ENCODE peak calls at places on chromosomes 1 and 21, in seven cellular contexts. P is body of pancreas; D is uterus; F is lower lobe of right lung; U is heart right ventricle; N is Peyer's patch; K is CD4-positive, CD25-positive, alpha-beta regulatory T cell. E is an unnamed sample. For H3K9me3, the result is how much of the 10 kb centered on the place peaks cover.

GRCh38 chr21:42887321-42887720 is 5.8 kb upstream of the NDUFV3 start:
- DNase-seq in P (no peak), D (no peak), F (peak), U (no peak), N (no peak), K (no peak), E (no peak)

GRCh38 chr1:94819584-94819944 is 593 bp upstream of the SLC44A3 start:
- DNase-seq in P (no peak), D (no peak), F (no peak), U (no peak), N (no peak), K (no peak), E (no peak)

GRCh38 chr1:234610061-234610581 is at the start of gene IRF2BP2:
- DNase-seq in P (peak), D (peak), F (peak), U (peak), N (peak), K (peak), E (peak)

GRCh38 chr21:37566790-37567725 is 200.5 kb downstream of the DYRK1A start:
- DNase-seq in P (no peak), D (no peak), F (no peak), U (no peak), N (no peak), K (no peak), E (no peak)

GRCh38 chr1:225454067-225454618 is 26.3 kb upstream of the LBR start:
- DNase-seq in P (no peak), D (no peak), F (no peak), U (no peak), N (peak), K (no peak), E (no peak)

GRCh38 chr1:204584699-204585372 is 68.6 kb downstream of the MDM4 start:
- DNase-seq in P (no peak), D (no peak), F (no peak), U (no peak), N (peak), K (no peak), E (no peak)

GRCh38 chr1:77673716-77674355 is 8.6 kb downstream of the ZZZ3 start:
- DNase-seq in P (no peak), D (no peak), F (no peak), U (no peak), N (no peak), K (no peak), E (no peak)

GRCh38 chr1:204123376-204123775 is 28.5 kb downstream of the ETNK2 start:
- DNase-seq in P (no peak), D (no peak), F (no peak), U (no peak), N (no peak), K (no peak), E (no peak)

GRCh38 chr21:33478858-33479678 is 706 bp downstream of the TMEM50B start:
- DNase-seq in P (no peak), D (peak), F (peak), U (peak), N (peak), K (peak), E (peak)

GRCh38 chr1:88168126-88168525 is 515.9 kb upstream of the PKN2 start:
- DNase-seq in P (no peak), D (no peak), F (no peak), U (no peak), N (no peak), K (no peak), E (no peak)

GRCh38 chr1:228081578-228082259 is 789 bp upstream of the ARF1 start:
- DNase-seq in P (no peak), D (no peak), F (peak), U (no peak), N (no peak), K (no peak), E (no peak)

GRCh38 chr1:21434394-21434793 is 5.5 kb upstream of the NBPF3 start:
- DNase-seq in P (no peak), D (no peak), F (no peak), U (no peak), N (no peak), K (no peak), E (no peak)

GRCh38 chr1:159473335-159473734 is 33.8 kb downstream of the OR10J1 start:
- DNase-seq in P (no peak), D (no peak), F (no peak), U (no peak), N (no peak), K (no peak), E (no peak)

GRCh38 chr1:159469921-159470595 is 30.5 kb downstream of the OR10J1 start:
- DNase-seq in P (no peak), D (no peak), F (no peak), U (no peak), N (no peak), K (no peak), E (no peak)

DNA sequence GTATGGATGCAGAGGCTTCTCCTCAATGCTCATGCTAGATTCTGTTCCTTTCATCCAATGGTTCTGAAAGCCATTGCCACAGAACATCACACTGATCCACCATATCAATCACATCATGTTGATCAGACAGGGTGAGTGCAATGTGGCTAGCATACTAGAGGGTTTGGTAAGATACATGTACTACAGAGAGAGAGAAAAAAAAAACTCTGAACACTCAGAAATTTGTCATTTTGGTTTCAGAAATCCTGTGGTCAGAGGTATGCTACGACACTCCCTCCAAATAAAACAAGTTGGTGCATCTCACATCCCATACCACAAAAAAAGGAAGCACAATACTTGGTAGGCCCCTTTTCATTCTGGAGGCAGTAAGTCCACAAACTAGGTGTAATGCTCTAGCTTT is 35.4 kb downstream of the OR10J1 start:
- DNase-seq in P (no peak), D (no peak), F (no peak), U (no peak), N (no peak), K (no peak), E (no peak)
- H3K9me3 ChIP-seq in P (under half), D (under half), F (under half), U (under half), N (under half), K (under half), E (under half)

DNA sequence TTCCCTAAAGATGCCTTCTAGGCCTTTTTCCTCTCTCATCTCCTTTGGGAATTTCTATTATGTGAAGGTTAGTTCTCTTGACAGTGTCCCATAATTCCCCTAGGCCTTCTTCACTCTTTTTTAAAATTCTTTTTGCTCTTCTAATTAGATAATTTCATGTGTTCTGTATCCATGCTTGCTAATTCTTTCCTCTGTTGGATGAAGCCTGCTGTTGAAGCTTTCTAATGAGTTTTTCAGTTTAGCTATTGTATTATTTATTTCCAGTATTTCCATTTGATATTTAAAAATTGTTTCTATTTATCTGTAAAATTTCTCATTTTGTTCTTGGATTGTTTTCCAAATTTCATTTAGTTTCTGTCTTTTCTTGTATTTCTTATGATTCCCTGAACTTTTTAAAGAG is 28.5 kb upstream of the FAM163A start:
- DNase-seq in P (no peak), D (no peak), F (no peak), U (no peak), N (no peak), K (no peak), E (no peak)
- H3K9me3 ChIP-seq in P (under half), D (under half), F (under half), U (half or more), N (under half), K (under half), E (under half)

GRCh38 chr1:56788102-56788501 is 31.1 kb downstream of the FYB2 start:
- DNase-seq in P (no peak), D (no peak), F (no peak), U (no peak), N (no peak), K (no peak), E (no peak)
- H3K9me3 ChIP-seq in P (under half), D (under half), F (under half), U (under half), N (under half), K (under half), E (under half)

DNA sequence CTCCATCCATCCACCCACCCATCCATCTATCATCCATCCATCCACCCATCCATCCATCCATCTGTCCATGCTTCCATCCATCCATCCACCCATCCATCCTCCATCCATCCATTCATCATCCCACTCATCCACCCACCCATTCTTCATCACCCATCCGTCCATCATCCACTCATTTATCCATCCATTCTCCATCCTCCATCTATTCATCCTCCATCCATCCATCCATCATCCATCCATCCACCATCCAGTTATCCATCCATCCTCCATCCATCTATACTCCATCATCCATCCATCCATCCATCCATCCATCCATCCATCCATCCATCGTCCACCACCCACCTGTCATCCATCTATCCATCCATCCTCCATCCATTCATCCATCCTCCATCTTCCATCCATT is 32.1 kb upstream of the ACTRT2 start:
- DNase-seq in P (no peak), D (no peak), F (no peak), U (no peak), N (no peak), K (no peak), E (no peak)
- H3K9me3 ChIP-seq in P (under half), D (under half), F (under half), U (under half), N (under half), K (under half), E (under half)

DNA sequence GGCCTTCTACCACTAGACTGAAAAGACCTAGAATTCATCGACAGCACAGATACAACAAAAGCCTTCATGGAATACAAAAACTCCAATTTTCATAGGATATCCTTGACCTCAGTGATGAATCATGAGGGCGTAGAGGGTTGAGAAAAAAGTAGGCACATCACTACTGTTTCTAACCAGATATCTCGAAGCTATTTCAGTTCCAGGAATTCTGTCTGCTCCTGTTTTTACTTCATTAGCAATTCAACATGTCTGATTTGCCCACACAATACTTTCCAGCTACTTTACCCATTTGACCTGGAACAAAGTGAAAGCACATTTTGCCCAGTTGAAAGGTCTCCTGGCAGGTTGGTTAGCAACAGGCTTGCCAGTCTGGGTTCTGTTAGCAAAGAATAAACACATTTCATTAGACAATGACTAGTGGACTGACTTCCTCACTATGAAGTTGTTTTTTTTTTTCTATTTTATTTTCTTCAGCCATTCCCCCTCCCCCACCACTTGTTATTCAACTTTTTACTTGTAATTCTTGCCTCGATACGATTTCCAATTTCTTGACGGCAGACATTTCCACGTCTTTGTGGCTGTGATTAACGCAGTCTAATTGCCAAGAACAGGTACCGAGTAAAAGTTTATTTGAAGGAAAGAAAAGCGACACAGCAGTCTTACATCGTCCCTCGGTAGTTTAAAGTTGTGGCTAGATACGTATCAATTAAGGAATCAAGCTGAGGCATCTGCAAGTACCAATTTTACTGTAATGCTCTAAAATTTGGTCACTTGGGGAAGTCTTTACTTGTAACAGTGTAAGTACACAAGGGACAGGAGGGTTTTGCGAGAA is 4.0 kb upstream of the ZBTB18 start:
- DNase-seq in P (peak), D (no peak), F (no peak), U (no peak), N (no peak), K (no peak), E (no peak)
- H3K9me3 ChIP-seq in P (under half), D (under half), F (under half), U (under half), N (under half), K (under half), E (under half)

GRCh38 chr21:9760398-9761074 is 760.8 kb upstream of the TPTE start:
- DNase-seq in P (no peak), D (no peak), F (no peak), U (no peak), N (no peak), K (no peak), E (no peak)

GRCh38 chr21:9758888-9759287 is 762.5 kb upstream of the TPTE start:
- DNase-seq in P (no peak), D (no peak), F (no peak), U (no peak), N (no peak), K (no peak), E (no peak)

GRCh38 chr21:9759972-9760371 is 761.4 kb upstream of the TPTE start:
- DNase-seq in P (no peak), D (no peak), F (no peak), U (no peak), N (no peak), K (no peak), E (no peak)

GRCh38 chr21:9756677-9757076 is 764.7 kb upstream of the TPTE start:
- DNase-seq in P (no peak), D (no peak), F (no peak), U (no peak), N (no peak), K (no peak), E (no peak)

DNA sequence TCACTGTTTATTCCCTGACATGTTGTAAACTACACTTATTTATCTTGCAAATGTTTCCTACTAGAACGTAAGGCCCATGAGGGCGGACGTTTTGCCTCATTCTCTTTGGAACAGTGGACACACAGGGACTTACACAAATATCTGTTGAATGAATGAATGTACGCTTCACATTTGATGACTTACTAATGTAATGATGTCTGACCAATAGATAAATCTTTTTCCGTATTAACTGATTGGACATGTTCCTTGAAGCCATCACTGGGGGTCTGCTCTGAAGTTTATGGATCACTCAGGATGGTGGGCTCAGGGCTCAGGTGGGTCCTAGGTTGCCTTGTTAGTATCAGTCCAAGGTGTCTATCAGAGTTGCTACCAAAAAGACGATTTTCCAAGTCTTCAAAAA is 763.2 kb upstream of the TPTE start:
- DNase-seq in P (no peak), D (no peak), F (no peak), U (no peak), N (no peak), K (no peak), E (no peak)
- H3K9me3 ChIP-seq in P (under half), D (under half), F (under half), U (under half), N (under half), K (under half), E (under half)

DNA sequence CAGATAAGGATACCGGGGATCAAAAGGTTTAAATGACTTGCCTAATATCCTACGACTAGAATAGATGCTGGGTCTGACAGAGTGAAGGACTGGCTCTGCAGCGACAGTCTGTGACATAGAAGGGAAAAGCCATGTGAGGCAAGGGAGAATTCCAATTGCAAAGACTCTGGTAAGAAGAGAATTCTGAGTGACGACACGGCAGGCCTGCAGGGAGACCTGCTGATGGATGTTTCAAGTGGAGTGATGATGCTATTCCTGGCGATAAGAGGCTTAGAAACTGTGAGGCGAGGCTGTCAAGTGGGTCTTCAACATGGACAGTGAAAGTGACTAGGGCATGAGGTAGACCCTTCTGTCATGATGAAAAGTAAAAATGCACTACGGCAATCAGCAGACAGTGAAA is 176.6 kb upstream of the PBX1 start:
- DNase-seq in P (no peak), D (no peak), F (no peak), U (no peak), N (no peak), K (no peak), E (no peak)
- H3K9me3 ChIP-seq in P (under half), D (under half), F (under half), U (under half), N (under half), K (under half), E (under half)